ENCODE peak calls at places on chromosomes 12 and 14, in nine cellular contexts. One of them, this sample, is unnamed.

GRCh38 chr12:10720974-10721565 is 2.1 kb downstream of the YBX3 start:
- DNase-seq in thyroid gland: no peak
- DNase-seq in GM12878: no peak
- DNase-seq in tibial nerve: no peak
- DNase-seq in ovary: no peak
- DNase-seq in endothelial cell of umbilical vein: peak; percentile 34
- DNase-seq in uterus: no peak
- DNase-seq in breast epithelium: no peak
- DNase-seq in body of pancreas: no peak
- DNase-seq in this sample: no peak

GRCh38 chr12:128823916-128824839 is at the start of gene SLC15A4:
- DNase-seq in thyroid gland: peak; percentile 98
- DNase-seq in GM12878: no peak
- DNase-seq in tibial nerve: peak; percentile 94
- DNase-seq in ovary: peak; percentile 96
- DNase-seq in endothelial cell of umbilical vein: peak; percentile 85
- DNase-seq in uterus: peak; percentile 94
- DNase-seq in breast epithelium: peak; percentile 95
- DNase-seq in body of pancreas: peak; percentile 97
- DNase-seq in this sample: peak; percentile 98

GRCh38 chr12:81888341-81888740 is 129.2 kb upstream of the PPFIA2 start:
- DNase-seq in thyroid gland: no peak
- DNase-seq in GM12878: no peak
- DNase-seq in tibial nerve: no peak
- DNase-seq in ovary: no peak
- DNase-seq in endothelial cell of umbilical vein: no peak
- DNase-seq in uterus: no peak
- DNase-seq in breast epithelium: no peak
- DNase-seq in body of pancreas: no peak
- DNase-seq in this sample: no peak

GRCh38 chr12:113208041-113208934 is 13.0 kb upstream of the TPCN1 start:
- DNase-seq in thyroid gland: no peak
- DNase-seq in GM12878: peak; percentile 99
- DNase-seq in tibial nerve: no peak
- DNase-seq in ovary: no peak
- DNase-seq in endothelial cell of umbilical vein: no peak
- DNase-seq in uterus: no peak
- DNase-seq in breast epithelium: no peak
- DNase-seq in body of pancreas: peak; percentile 70
- DNase-seq in this sample: no peak

GRCh38 chr12:53616950-53617349 is 9.2 kb downstream of the ATF7 start:
- DNase-seq in thyroid gland: no peak
- DNase-seq in GM12878: no peak
- DNase-seq in tibial nerve: no peak
- DNase-seq in ovary: no peak
- DNase-seq in endothelial cell of umbilical vein: no peak
- DNase-seq in uterus: no peak
- DNase-seq in breast epithelium: no peak
- DNase-seq in body of pancreas: no peak
- DNase-seq in this sample: no peak

GRCh38 chr12:42589465-42590323 is at the start of gene PRICKLE1:
- DNase-seq in thyroid gland: peak; percentile 40
- DNase-seq in GM12878: no peak
- DNase-seq in tibial nerve: no peak
- DNase-seq in ovary: peak; percentile 41
- DNase-seq in endothelial cell of umbilical vein: peak; percentile 69
- DNase-seq in uterus: peak; percentile 55
- DNase-seq in breast epithelium: no peak
- DNase-seq in body of pancreas: peak; percentile 43
- DNase-seq in this sample: peak; percentile 41

GRCh38 chr14:101442451-101442850 is 118.8 kb upstream of the DIO3 start:
- DNase-seq in thyroid gland: no peak
- DNase-seq in GM12878: no peak
- DNase-seq in tibial nerve: no peak
- DNase-seq in ovary: no peak
- DNase-seq in endothelial cell of umbilical vein: no peak
- DNase-seq in uterus: no peak
- DNase-seq in breast epithelium: no peak
- DNase-seq in body of pancreas: no peak
- DNase-seq in this sample: no peak

GRCh38 chr14:91403069-91403600 is 14.5 kb downstream of the CCDC88C start:
- DNase-seq in thyroid gland: no peak
- DNase-seq in GM12878: no peak
- DNase-seq in tibial nerve: no peak
- DNase-seq in ovary: no peak
- DNase-seq in endothelial cell of umbilical vein: no peak
- DNase-seq in uterus: no peak
- DNase-seq in breast epithelium: no peak
- DNase-seq in body of pancreas: peak; percentile 39
- DNase-seq in this sample: no peak

DNA sequence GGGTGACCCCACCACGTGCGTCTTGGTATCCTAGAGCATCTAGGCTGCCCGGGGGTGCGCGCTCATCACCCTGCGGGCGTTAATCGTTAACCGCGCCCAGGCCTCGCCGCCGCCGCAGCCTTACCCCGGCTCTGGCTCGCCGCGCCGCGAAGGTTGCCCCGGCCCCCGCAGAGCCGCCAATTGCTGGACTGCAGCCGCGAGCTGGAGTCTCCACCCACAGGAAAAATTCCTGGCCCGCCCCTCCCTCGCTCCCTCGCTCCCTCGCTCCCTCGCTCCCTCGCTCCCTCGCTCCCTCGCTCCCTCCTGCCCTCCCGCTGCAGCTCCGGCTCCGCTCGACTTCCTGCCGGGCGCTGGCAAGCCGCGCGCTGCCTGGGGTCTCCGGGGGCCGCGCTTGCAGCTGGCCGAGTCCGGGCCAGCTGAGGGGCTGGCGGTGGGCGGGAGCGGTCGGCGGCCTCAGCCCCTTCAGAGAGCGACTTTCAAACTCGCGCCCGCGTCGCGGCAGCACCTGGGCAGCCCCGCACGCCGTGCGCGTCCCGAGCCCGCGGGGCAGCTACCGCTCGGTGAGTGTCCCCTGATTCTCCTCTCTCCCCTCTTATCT is at the start of gene PLEKHG3:
- DNase-seq in thyroid gland: peak; percentile 92
- DNase-seq in GM12878: no peak
- DNase-seq in tibial nerve: no peak
- DNase-seq in ovary: peak; percentile 85
- DNase-seq in endothelial cell of umbilical vein: peak; percentile 68
- DNase-seq in uterus: peak; percentile 87
- DNase-seq in breast epithelium: peak; percentile 90
- DNase-seq in body of pancreas: peak; percentile 89
- DNase-seq in this sample: peak; percentile 80
- H3K4me1 ChIP-seq in thyroid gland: peaks cover 54% of the 10 kb centered on the region
- H3K4me1 ChIP-seq in GM12878: peaks cover 5% of the 10 kb centered on the region
- H3K4me1 ChIP-seq in tibial nerve: peaks cover 37% of the 10 kb centered on the region
- H3K4me1 ChIP-seq in ovary: peaks cover 29% of the 10 kb centered on the region
- H3K4me1 ChIP-seq in endothelial cell of umbilical vein: peaks cover 21% of the 10 kb centered on the region
- H3K4me1 ChIP-seq in uterus: peaks cover 4% of the 10 kb centered on the region
- H3K4me1 ChIP-seq in breast epithelium: peaks cover 18% of the 10 kb centered on the region
- H3K4me1 ChIP-seq in body of pancreas: peaks cover 61% of the 10 kb centered on the region
- H3K4me1 ChIP-seq in this sample: peaks cover 22% of the 10 kb centered on the region

GRCh38 chr14:69771136-69771535 is 4.2 kb downstream of the SRSF5 start:
- DNase-seq in thyroid gland: no peak
- DNase-seq in GM12878: no peak
- DNase-seq in tibial nerve: no peak
- DNase-seq in ovary: no peak
- DNase-seq in endothelial cell of umbilical vein: no peak
- DNase-seq in uterus: no peak
- DNase-seq in breast epithelium: no peak
- DNase-seq in body of pancreas: no peak
- DNase-seq in this sample: no peak

GRCh38 chr14:69773571-69774276 is 6.8 kb downstream of the SRSF5 start:
- DNase-seq in thyroid gland: no peak
- DNase-seq in GM12878: no peak
- DNase-seq in tibial nerve: no peak
- DNase-seq in ovary: no peak
- DNase-seq in endothelial cell of umbilical vein: no peak
- DNase-seq in uterus: no peak
- DNase-seq in breast epithelium: no peak
- DNase-seq in body of pancreas: no peak
- DNase-seq in this sample: no peak

GRCh38 chr14:69772082-69773017 is 5.4 kb downstream of the SRSF5 start:
- DNase-seq in thyroid gland: no peak
- DNase-seq in GM12878: no peak
- DNase-seq in tibial nerve: no peak
- DNase-seq in ovary: no peak
- DNase-seq in endothelial cell of umbilical vein: no peak
- DNase-seq in uterus: no peak
- DNase-seq in breast epithelium: no peak
- DNase-seq in body of pancreas: no peak
- DNase-seq in this sample: no peak

GRCh38 chr14:69776875-69777453 is 10.0 kb downstream of the SRSF5 start:
- DNase-seq in thyroid gland: no peak
- DNase-seq in GM12878: no peak
- DNase-seq in tibial nerve: no peak
- DNase-seq in ovary: no peak
- DNase-seq in endothelial cell of umbilical vein: no peak
- DNase-seq in uterus: no peak
- DNase-seq in breast epithelium: no peak
- DNase-seq in body of pancreas: no peak
- DNase-seq in this sample: no peak

DNA sequence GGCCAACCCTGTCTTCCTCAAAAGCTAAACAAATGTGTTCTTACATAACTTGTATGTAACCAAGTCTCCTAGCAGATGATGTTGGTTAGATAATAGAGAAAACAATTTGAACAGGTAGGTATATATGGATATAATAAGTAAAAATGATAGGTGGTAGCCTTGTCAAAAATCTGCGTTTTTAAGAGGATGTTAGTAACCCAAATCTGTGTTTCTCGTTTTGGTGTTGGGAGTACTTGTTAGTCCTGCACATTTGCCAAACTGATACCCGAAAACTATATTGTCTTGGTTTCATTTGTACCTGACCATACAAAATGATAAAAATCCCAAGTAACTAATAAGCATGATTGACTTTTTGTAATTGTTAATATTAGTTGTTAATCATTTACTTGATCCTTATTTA is 8.1 kb downstream of the SRSF5 start:
- DNase-seq in thyroid gland: no peak
- DNase-seq in GM12878: no peak
- DNase-seq in tibial nerve: no peak
- DNase-seq in ovary: no peak
- DNase-seq in endothelial cell of umbilical vein: no peak
- DNase-seq in uterus: no peak
- DNase-seq in breast epithelium: no peak
- DNase-seq in body of pancreas: no peak
- DNase-seq in this sample: no peak
- TF ChIP-seq POLR2A in thyroid gland: no peak
- TF ChIP-seq POLR2A in GM12878: peak; percentile 4
- TF ChIP-seq POLR2A in tibial nerve: no peak
- TF ChIP-seq POLR2A in ovary: no peak
- TF ChIP-seq POLR2A in endothelial cell of umbilical vein: no peak
- TF ChIP-seq POLR2A in uterus: no peak
- TF ChIP-seq POLR2A in breast epithelium: no peak
- TF ChIP-seq POLR2A in body of pancreas: no peak
- TF ChIP-seq POLR2A in this sample: no peak

GRCh38 chr12:9661720-9662119 is 7.8 kb upstream of the CLEC2D start:
- DNase-seq in thyroid gland: no peak
- DNase-seq in GM12878: no peak
- DNase-seq in tibial nerve: no peak
- DNase-seq in ovary: no peak
- DNase-seq in endothelial cell of umbilical vein: no peak
- DNase-seq in uterus: no peak
- DNase-seq in breast epithelium: no peak
- DNase-seq in body of pancreas: no peak
- DNase-seq in this sample: no peak

GRCh38 chr12:9660046-9660445 is 9.5 kb upstream of the CLEC2D start:
- DNase-seq in thyroid gland: no peak
- DNase-seq in GM12878: no peak
- DNase-seq in tibial nerve: no peak
- DNase-seq in ovary: no peak
- DNase-seq in endothelial cell of umbilical vein: no peak
- DNase-seq in uterus: no peak
- DNase-seq in breast epithelium: no peak
- DNase-seq in body of pancreas: no peak
- DNase-seq in this sample: no peak

GRCh38 chr12:9667403-9667802 is 2.1 kb upstream of the CLEC2D start:
- DNase-seq in thyroid gland: no peak
- DNase-seq in GM12878: peak; percentile 72
- DNase-seq in tibial nerve: no peak
- DNase-seq in ovary: no peak
- DNase-seq in endothelial cell of umbilical vein: no peak
- DNase-seq in uterus: no peak
- DNase-seq in breast epithelium: no peak
- DNase-seq in body of pancreas: no peak
- DNase-seq in this sample: no peak

GRCh38 chr12:9668141-9669018 is 1.1 kb upstream of the CLEC2D start:
- DNase-seq in thyroid gland: peak; percentile 27
- DNase-seq in GM12878: no peak
- DNase-seq in tibial nerve: no peak
- DNase-seq in ovary: no peak
- DNase-seq in endothelial cell of umbilical vein: no peak
- DNase-seq in uterus: no peak
- DNase-seq in breast epithelium: no peak
- DNase-seq in body of pancreas: no peak
- DNase-seq in this sample: no peak

DNA sequence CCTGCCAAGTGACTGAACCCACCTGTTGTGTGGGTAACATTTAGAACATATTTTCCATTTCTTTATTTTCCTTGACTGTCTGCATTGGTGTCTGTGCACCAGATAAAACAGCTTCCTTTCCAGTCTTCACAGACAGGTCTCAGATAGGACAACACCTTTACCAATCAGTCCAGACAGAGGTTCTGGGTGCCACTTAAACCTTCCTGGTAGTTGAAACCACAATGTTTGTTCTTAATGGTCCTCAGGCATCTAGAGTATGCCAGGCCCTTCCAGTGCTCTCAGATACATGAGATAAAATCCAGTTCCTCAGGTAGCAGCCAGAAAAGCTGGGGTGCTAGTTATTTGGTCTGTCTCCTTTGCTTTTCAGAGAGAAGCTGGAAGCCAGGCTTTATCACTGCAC is 7.0 kb upstream of the CLEC2D start:
- DNase-seq in thyroid gland: no peak
- DNase-seq in GM12878: no peak
- DNase-seq in tibial nerve: no peak
- DNase-seq in ovary: no peak
- DNase-seq in endothelial cell of umbilical vein: no peak
- DNase-seq in uterus: no peak
- DNase-seq in breast epithelium: no peak
- DNase-seq in body of pancreas: no peak
- DNase-seq in this sample: no peak
- H3K4me1 ChIP-seq in thyroid gland: no peaks in the 10 kb centered on the region
- H3K4me1 ChIP-seq in GM12878: peaks cover 6% of the 10 kb centered on the region
- H3K4me1 ChIP-seq in tibial nerve: peaks cover 4% of the 10 kb centered on the region
- H3K4me1 ChIP-seq in ovary: no peaks in the 10 kb centered on the region
- H3K4me1 ChIP-seq in endothelial cell of umbilical vein: peaks cover under 1% of the 10 kb centered on the region
- H3K4me1 ChIP-seq in uterus: no peaks in the 10 kb centered on the region
- H3K4me1 ChIP-seq in breast epithelium: no peaks in the 10 kb centered on the region
- H3K4me1 ChIP-seq in body of pancreas: no peaks in the 10 kb centered on the region
- H3K4me1 ChIP-seq in this sample: no peaks in the 10 kb centered on the region

GRCh38 chr14:73743431-73743931 is 29.3 kb upstream of the PNMA1 start:
- DNase-seq in thyroid gland: peak; percentile 46
- DNase-seq in GM12878: no peak
- DNase-seq in tibial nerve: no peak
- DNase-seq in ovary: no peak
- DNase-seq in endothelial cell of umbilical vein: peak; percentile 67
- DNase-seq in uterus: no peak
- DNase-seq in breast epithelium: no peak
- DNase-seq in body of pancreas: peak; percentile 58
- DNase-seq in this sample: no peak

GRCh38 chr14:73741386-73741875 is 27.2 kb upstream of the PNMA1 start:
- DNase-seq in thyroid gland: peak; percentile 65
- DNase-seq in GM12878: no peak
- DNase-seq in tibial nerve: no peak
- DNase-seq in ovary: peak; percentile 76
- DNase-seq in endothelial cell of umbilical vein: peak; percentile 97
- DNase-seq in uterus: peak; percentile 66
- DNase-seq in breast epithelium: no peak
- DNase-seq in body of pancreas: peak; percentile 64
- DNase-seq in this sample: peak; percentile 56

GRCh38 chr14:73742520-73743238 is 28.5 kb upstream of the PNMA1 start:
- DNase-seq in thyroid gland: no peak
- DNase-seq in GM12878: no peak
- DNase-seq in tibial nerve: no peak
- DNase-seq in ovary: no peak
- DNase-seq in endothelial cell of umbilical vein: no peak
- DNase-seq in uterus: no peak
- DNase-seq in breast epithelium: no peak
- DNase-seq in body of pancreas: no peak
- DNase-seq in this sample: no peak

GRCh38 chr14:73740921-73741326 is 26.7 kb upstream of the PNMA1 start:
- DNase-seq in thyroid gland: peak; percentile 91
- DNase-seq in GM12878: no peak
- DNase-seq in tibial nerve: peak; percentile 70
- DNase-seq in ovary: peak; percentile 86
- DNase-seq in endothelial cell of umbilical vein: no peak
- DNase-seq in uterus: peak; percentile 87
- DNase-seq in breast epithelium: peak; percentile 85
- DNase-seq in body of pancreas: peak; percentile 85
- DNase-seq in this sample: peak; percentile 51

DNA sequence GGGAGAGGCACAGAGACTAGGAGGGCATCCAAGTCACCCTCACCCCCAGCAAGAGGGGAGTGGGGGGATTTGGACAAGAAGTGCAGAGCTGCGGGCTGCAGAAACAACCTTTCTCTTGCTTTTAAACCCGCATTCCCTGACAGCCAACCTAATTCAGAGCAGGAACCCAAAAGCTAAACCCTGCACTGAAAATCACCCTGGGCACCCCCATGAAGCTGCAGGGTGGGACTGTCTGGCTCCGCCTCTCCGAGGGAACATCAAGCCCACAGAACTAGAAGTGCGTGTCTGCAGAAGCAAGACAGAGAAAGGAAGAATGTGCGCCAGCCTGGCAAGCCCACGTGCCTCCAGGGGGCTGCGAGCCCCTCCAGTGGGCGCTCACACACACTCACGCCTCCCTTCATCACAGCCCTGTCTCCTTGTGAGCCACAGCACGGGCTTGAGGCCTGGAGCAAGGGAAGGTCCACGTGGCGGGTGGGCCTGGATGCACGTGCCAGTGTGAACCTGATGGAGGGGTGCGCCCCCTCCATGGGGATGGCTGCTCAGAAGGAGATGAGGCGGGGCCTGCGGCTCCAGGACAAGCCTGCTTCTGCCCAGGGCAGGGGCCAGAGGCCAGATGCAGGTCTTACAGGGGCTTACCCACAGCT is 27.8 kb upstream of the PNMA1 start:
- DNase-seq in thyroid gland: no peak
- DNase-seq in GM12878: no peak
- DNase-seq in tibial nerve: no peak
- DNase-seq in ovary: no peak
- DNase-seq in endothelial cell of umbilical vein: peak; percentile 41
- DNase-seq in uterus: no peak
- DNase-seq in breast epithelium: no peak
- DNase-seq in body of pancreas: no peak
- DNase-seq in this sample: no peak
- TF ChIP-seq POLR2A in thyroid gland: no peak
- TF ChIP-seq POLR2A in GM12878: peak; percentile 55
- TF ChIP-seq POLR2A in tibial nerve: no peak
- TF ChIP-seq POLR2A in ovary: no peak
- TF ChIP-seq POLR2A in endothelial cell of umbilical vein: peak; percentile 5
- TF ChIP-seq POLR2A in uterus: no peak
- TF ChIP-seq POLR2A in breast epithelium: no peak
- TF ChIP-seq POLR2A in body of pancreas: no peak
- TF ChIP-seq POLR2A in this sample: no peak

This sample was measured in testis.